ENCODE peak calls at places on chromosomes 13 and 19, in eight cellular contexts. M is spleen, V is K562, I is GM12892, X is HCT116, F is breast epithelium, H is vagina, R is H1. T is an unnamed sample.

GRCh38 chr13:20439261-20439660 is 86.4 kb downstream of the CRYL1 start:
- DNase-seq in M (no peak), V (no peak), I (no peak), X (no peak), F (no peak), H (no peak), R (no peak), T (no peak)

GRCh38 chr13:109816979-109817275 is 30.5 kb upstream of the IRS2 start:
- DNase-seq in M (no peak), V (no peak), I (no peak), X (no peak), F (no peak), H (no peak), R (no peak), T (no peak)

GRCh38 chr19:2703077-2703437 is 563 bp upstream of the GNG7 start:
- DNase-seq in M (no peak), V (no peak), I (no peak), X (no peak), F (no peak), H (no peak), R (no peak), T (no peak)

GRCh38 chr19:58550362-58551122 is 4.4 kb downstream of the CHMP2A start:
- DNase-seq in M (no peak), V (no peak), I (no peak), X (no peak), F (no peak), H (no peak), R (no peak), T (no peak)

GRCh38 chr19:48681127-48681470 is 8.3 kb upstream of the NTN5 start:
- DNase-seq in M (no peak), V (peak; percentile 64), I (no peak), X (no peak), F (no peak), H (no peak), R (no peak), T (no peak)

GRCh38 chr13:78604782-78605611 is 1.6 kb upstream of the POU4F1 start:
- DNase-seq in M (no peak), V (peak; percentile 54), I (no peak), X (no peak), F (no peak), H (no peak), R (no peak), T (no peak)

GRCh38 chr19:12364391-12365093 is 941 bp downstream of the ZNF442 start:
- DNase-seq in M (peak; percentile 73), V (peak; percentile 56), I (no peak), X (no peak), F (no peak), H (no peak), R (no peak), T (peak; percentile 6)

GRCh38 chr13:81929988-81930387 is 1589.1 kb upstream of the SPRY2 start:
- DNase-seq in M (no peak), V (no peak), I (no peak), X (no peak), F (no peak), H (no peak), R (no peak), T (no peak)

GRCh38 chr13:75132800-75133695 is 348.9 kb downstream of the TBC1D4 start:
- DNase-seq in M (no peak), V (no peak), I (no peak), X (no peak), F (no peak), H (no peak), R (no peak), T (no peak)

GRCh38 chr19:18612772-18613588 is at the start of gene TMEM59L:
- DNase-seq in M (peak; percentile 79), V (no peak), I (no peak), X (no peak), F (no peak), H (no peak), R (no peak), T (no peak)

GRCh38 chr13:111304041-111304544 is 16.3 kb upstream of the TEX29 start:
- DNase-seq in M (no peak), V (no peak), I (no peak), X (no peak), F (no peak), H (no peak), R (no peak), T (no peak)

GRCh38 chr13:24232474-24232873 is 72.0 kb downstream of the SPATA13 start:
- DNase-seq in M (no peak), V (no peak), I (no peak), X (no peak), F (no peak), H (no peak), R (no peak), T (no peak)

GRCh38 chr19:7257148-7258041 is 36.8 kb downstream of the INSR start:
- DNase-seq in M (peak; percentile 75), V (peak; percentile 28), I (no peak), X (peak; percentile 72), F (no peak), H (no peak), R (no peak), T (peak; percentile 56)

GRCh38 chr19:21328402-21328801 is 808 bp downstream of the ZNF708 start:
- DNase-seq in M (no peak), V (peak; percentile 24), I (no peak), X (no peak), F (no peak), H (no peak), R (no peak), T (no peak)

GRCh38 chr13:76791290-76791664 is 94.9 kb downstream of the KCTD12 start:
- DNase-seq in M (no peak), V (no peak), I (no peak), X (no peak), F (no peak), H (no peak), R (peak; percentile 1), T (no peak)

DNA sequence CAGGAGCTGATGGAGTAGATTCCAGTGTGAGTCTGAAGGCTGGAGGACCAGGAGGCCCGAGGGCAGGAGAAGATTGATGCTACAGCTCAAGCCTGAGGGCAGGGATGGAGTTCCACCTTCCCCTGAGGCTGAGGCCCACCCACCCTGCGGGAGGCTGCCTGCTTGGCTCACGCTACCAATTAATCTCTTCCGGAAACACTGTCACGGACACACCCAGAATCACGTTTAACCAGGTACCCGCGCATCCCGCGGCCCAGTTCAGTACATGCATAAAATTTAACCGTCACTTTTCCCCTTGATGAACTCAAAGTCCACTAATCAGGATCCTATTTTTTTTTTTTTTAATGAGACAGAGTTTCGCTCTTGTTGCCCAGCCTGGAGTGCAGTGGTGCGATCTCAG is 5.2 kb upstream of the ZNF628 start:
- DNase-seq in M (no peak), V (no peak), I (no peak), X (no peak), F (no peak), H (no peak), R (no peak), T (no peak)
- TF ChIP-seq POLR2AphosphoS5 in M (no peak), V (no peak), I (no peak), X (no peak), F (no peak), H (no peak), R (no peak), T (no peak)

DNA sequence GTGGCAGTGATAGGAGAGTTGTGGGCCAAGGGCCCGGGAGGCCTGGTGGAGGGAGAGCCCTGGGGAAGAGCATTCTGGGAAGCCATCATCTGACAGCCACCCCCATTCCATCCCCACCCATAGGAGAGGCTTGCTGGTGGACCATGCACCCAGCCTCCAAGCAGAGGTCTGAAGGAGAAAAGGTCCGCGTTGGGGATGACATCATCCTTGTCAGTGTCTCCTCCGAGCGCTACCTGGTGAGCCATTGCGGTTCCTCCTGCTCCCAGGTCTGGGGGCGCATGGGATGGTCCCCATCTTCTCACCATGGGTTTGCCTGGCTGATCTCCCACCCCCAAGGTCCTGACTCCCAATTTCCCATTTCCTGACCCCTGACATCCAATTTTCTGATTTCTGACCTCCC is 10.5 kb downstream of the RYR1 start:
- DNase-seq in M (no peak), V (no peak), I (no peak), X (no peak), F (no peak), H (no peak), R (no peak), T (no peak)
- TF ChIP-seq POLR2A in M (no peak), V (no peak), I (no peak), X (no peak), F (no peak), H (no peak), R (no peak), T (no peak)

GRCh38 chr19:34847393-34847792 is 74.4 kb upstream of the ZNF599 start:
- DNase-seq in M (no peak), V (no peak), I (no peak), X (no peak), F (no peak), H (no peak), R (no peak), T (no peak)
- TF ChIP-seq POLR2AphosphoS5 in M (no peak), V (no peak), I (no peak), X (no peak), F (no peak), H (no peak), R (no peak), T (no peak)

GRCh38 chr19:55228015-55228391 is 560 bp downstream of the TMEM86B start:
- DNase-seq in M (no peak), V (no peak), I (no peak), X (no peak), F (no peak), H (no peak), R (no peak), T (no peak)
- TF ChIP-seq POLR2A in M (no peak), V (no peak), I (no peak), X (no peak), F (no peak), H (no peak), R (no peak), T (no peak)

DNA sequence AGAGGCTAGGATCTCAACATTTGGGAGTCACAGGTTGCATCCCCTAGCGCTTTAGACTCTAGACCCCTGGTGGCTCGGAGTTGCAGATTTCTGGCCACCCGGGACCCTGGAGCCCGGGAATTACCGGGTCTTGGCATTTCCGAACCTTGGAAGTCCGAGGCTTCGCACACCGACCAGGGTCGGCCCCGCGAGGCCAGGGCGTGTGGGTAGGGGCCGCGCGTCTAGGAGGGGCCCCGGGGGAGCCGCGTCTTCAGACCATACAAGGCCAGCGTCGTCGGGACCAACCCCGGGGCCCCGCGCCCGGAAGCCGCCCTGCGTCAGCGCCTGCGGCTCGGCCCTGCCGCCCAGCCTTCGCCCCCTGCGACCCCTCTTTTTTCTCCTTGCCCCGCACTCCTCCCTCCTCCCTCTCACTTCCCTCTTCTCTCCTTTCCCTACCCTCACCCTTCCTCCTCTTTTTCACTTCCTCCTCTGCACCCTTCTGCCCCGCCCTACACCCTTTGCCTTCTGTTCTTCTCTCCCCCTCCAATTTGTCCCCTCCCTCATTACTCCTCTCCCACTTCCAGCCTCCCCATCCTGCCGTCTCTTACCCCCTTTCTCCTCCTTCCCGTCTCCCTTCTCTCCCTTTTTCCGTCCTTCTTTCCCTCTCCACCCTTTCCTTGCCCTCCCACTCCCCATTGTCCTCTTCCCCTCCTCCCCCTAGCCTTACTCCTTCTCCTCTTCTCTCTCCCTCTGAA is 2.4 kb upstream of the PLEKHG2 start:
- DNase-seq in M (peak; percentile 95), V (peak; percentile 63), I (no peak), X (peak; percentile 54), F (no peak), H (no peak), R (no peak), T (peak; percentile 62)
- TF ChIP-seq POLR2AphosphoS5 in M (peak; percentile 83), V (peak; percentile 14), I (peak; percentile 97), X (peak; percentile 62), F (peak; percentile 9), H (no peak), R (peak; percentile 91), T (peak; percentile 9)

T was measured in prostate gland.